ENCODE peak calls at places on chromosomes 4 and X, in five cellular contexts. One of them, this sample, is unnamed.

GRCh38 chr4:105921301-105921700 is 26.0 kb downstream of the NPNT start:
- DNase-seq in activated T-helper 1 cell treated with anti-CD3 and anti-CD28 coated beads, Interleukin-2, amount 50 U/mL, for 16 hours: no peak
- DNase-seq in kidney epithelial cell: no peak
- DNase-seq in CD4-positive, CD25-positive, alpha-beta regulatory T cell: no peak
- DNase-seq in NCI-H2029 treated with DMSO at 0.1 percent for 48 hours: no peak
- DNase-seq in this sample: no peak

GRCh38 chr4:104063341-104063740 is 343.6 kb upstream of the TACR3 start:
- DNase-seq in activated T-helper 1 cell treated with anti-CD3 and anti-CD28 coated beads, Interleukin-2, amount 50 U/mL, for 16 hours: no peak
- DNase-seq in kidney epithelial cell: no peak
- DNase-seq in CD4-positive, CD25-positive, alpha-beta regulatory T cell: no peak
- DNase-seq in NCI-H2029 treated with DMSO at 0.1 percent for 48 hours: no peak
- DNase-seq in this sample: no peak

GRCh38 chr4:78059524-78059889 is 2.4 kb downstream of the FRAS1 start:
- DNase-seq in activated T-helper 1 cell treated with anti-CD3 and anti-CD28 coated beads, Interleukin-2, amount 50 U/mL, for 16 hours: no peak
- DNase-seq in kidney epithelial cell: peak
- DNase-seq in CD4-positive, CD25-positive, alpha-beta regulatory T cell: no peak
- DNase-seq in NCI-H2029 treated with DMSO at 0.1 percent for 48 hours: peak
- DNase-seq in this sample: peak

GRCh38 chr4:81740492-81740891 is 268.8 kb upstream of the RASGEF1B start:
- DNase-seq in activated T-helper 1 cell treated with anti-CD3 and anti-CD28 coated beads, Interleukin-2, amount 50 U/mL, for 16 hours: no peak
- DNase-seq in kidney epithelial cell: no peak
- DNase-seq in CD4-positive, CD25-positive, alpha-beta regulatory T cell: no peak
- DNase-seq in NCI-H2029 treated with DMSO at 0.1 percent for 48 hours: no peak
- DNase-seq in this sample: no peak

GRCh38 chr4:92307886-92308285 is 4.1 kb downstream of the GRID2 start:
- DNase-seq in activated T-helper 1 cell treated with anti-CD3 and anti-CD28 coated beads, Interleukin-2, amount 50 U/mL, for 16 hours: no peak
- DNase-seq in kidney epithelial cell: no peak
- DNase-seq in CD4-positive, CD25-positive, alpha-beta regulatory T cell: no peak
- DNase-seq in NCI-H2029 treated with DMSO at 0.1 percent for 48 hours: no peak
- DNase-seq in this sample: no peak

GRCh38 chr4:16794816-16795445 is 103.5 kb downstream of the LDB2 start:
- DNase-seq in activated T-helper 1 cell treated with anti-CD3 and anti-CD28 coated beads, Interleukin-2, amount 50 U/mL, for 16 hours: no peak
- DNase-seq in kidney epithelial cell: no peak
- DNase-seq in CD4-positive, CD25-positive, alpha-beta regulatory T cell: no peak
- DNase-seq in NCI-H2029 treated with DMSO at 0.1 percent for 48 hours: no peak
- DNase-seq in this sample: peak

GRCh38 chr4:147311956-147312355 is 168.9 kb upstream of the EDNRA start:
- DNase-seq in activated T-helper 1 cell treated with anti-CD3 and anti-CD28 coated beads, Interleukin-2, amount 50 U/mL, for 16 hours: no peak
- DNase-seq in kidney epithelial cell: no peak
- DNase-seq in CD4-positive, CD25-positive, alpha-beta regulatory T cell: no peak
- DNase-seq in NCI-H2029 treated with DMSO at 0.1 percent for 48 hours: no peak
- DNase-seq in this sample: no peak

GRCh38 chr4:78693777-78694456 is 82.2 kb upstream of the BMP2K start:
- DNase-seq in activated T-helper 1 cell treated with anti-CD3 and anti-CD28 coated beads, Interleukin-2, amount 50 U/mL, for 16 hours: no peak
- DNase-seq in kidney epithelial cell: no peak
- DNase-seq in CD4-positive, CD25-positive, alpha-beta regulatory T cell: no peak
- DNase-seq in NCI-H2029 treated with DMSO at 0.1 percent for 48 hours: no peak
- DNase-seq in this sample: no peak

GRCh38 chr4:137735561-137736104 is 203.3 kb upstream of the PCDH18 start:
- DNase-seq in activated T-helper 1 cell treated with anti-CD3 and anti-CD28 coated beads, Interleukin-2, amount 50 U/mL, for 16 hours: no peak
- DNase-seq in kidney epithelial cell: no peak
- DNase-seq in CD4-positive, CD25-positive, alpha-beta regulatory T cell: no peak
- DNase-seq in NCI-H2029 treated with DMSO at 0.1 percent for 48 hours: no peak
- DNase-seq in this sample: no peak

GRCh38 chr4:4457803-4458550 is 71.1 kb downstream of the NSG1 start:
- DNase-seq in activated T-helper 1 cell treated with anti-CD3 and anti-CD28 coated beads, Interleukin-2, amount 50 U/mL, for 16 hours: no peak
- DNase-seq in kidney epithelial cell: peak
- DNase-seq in CD4-positive, CD25-positive, alpha-beta regulatory T cell: no peak
- DNase-seq in NCI-H2029 treated with DMSO at 0.1 percent for 48 hours: no peak
- DNase-seq in this sample: no peak

GRCh38 chr4:86848136-86848535 is 1.0 kb downstream of the SLC10A6 start:
- DNase-seq in activated T-helper 1 cell treated with anti-CD3 and anti-CD28 coated beads, Interleukin-2, amount 50 U/mL, for 16 hours: no peak
- DNase-seq in kidney epithelial cell: no peak
- DNase-seq in CD4-positive, CD25-positive, alpha-beta regulatory T cell: no peak
- DNase-seq in NCI-H2029 treated with DMSO at 0.1 percent for 48 hours: no peak
- DNase-seq in this sample: no peak

GRCh38 chrX:110050386-110050785 is 47.5 kb downstream of the TMEM164 start:
- DNase-seq in activated T-helper 1 cell treated with anti-CD3 and anti-CD28 coated beads, Interleukin-2, amount 50 U/mL, for 16 hours: no peak
- DNase-seq in kidney epithelial cell: no peak
- DNase-seq in CD4-positive, CD25-positive, alpha-beta regulatory T cell: no peak
- DNase-seq in NCI-H2029 treated with DMSO at 0.1 percent for 48 hours: no peak
- DNase-seq in this sample: no peak

GRCh38 chr4:88522702-88523324 is 763 bp downstream of the PYURF start:
- DNase-seq in activated T-helper 1 cell treated with anti-CD3 and anti-CD28 coated beads, Interleukin-2, amount 50 U/mL, for 16 hours: no peak
- DNase-seq in kidney epithelial cell: no peak
- DNase-seq in CD4-positive, CD25-positive, alpha-beta regulatory T cell: no peak
- DNase-seq in NCI-H2029 treated with DMSO at 0.1 percent for 48 hours: no peak
- DNase-seq in this sample: no peak

GRCh38 chrX:66815227-66815626 is 176.3 kb upstream of the EDA2R start:
- DNase-seq in activated T-helper 1 cell treated with anti-CD3 and anti-CD28 coated beads, Interleukin-2, amount 50 U/mL, for 16 hours: no peak
- DNase-seq in kidney epithelial cell: no peak
- DNase-seq in CD4-positive, CD25-positive, alpha-beta regulatory T cell: no peak
- DNase-seq in NCI-H2029 treated with DMSO at 0.1 percent for 48 hours: no peak
- DNase-seq in this sample: no peak

GRCh38 chr4:164531336-164531735 is 222.6 kb upstream of the SMIM31 start:
- DNase-seq in activated T-helper 1 cell treated with anti-CD3 and anti-CD28 coated beads, Interleukin-2, amount 50 U/mL, for 16 hours: no peak
- DNase-seq in kidney epithelial cell: no peak
- DNase-seq in CD4-positive, CD25-positive, alpha-beta regulatory T cell: no peak
- DNase-seq in NCI-H2029 treated with DMSO at 0.1 percent for 48 hours: no peak
- DNase-seq in this sample: no peak

GRCh38 chr4:59973496-59973895 is 1226.6 kb upstream of the ADGRL3 start:
- DNase-seq in activated T-helper 1 cell treated with anti-CD3 and anti-CD28 coated beads, Interleukin-2, amount 50 U/mL, for 16 hours: no peak
- DNase-seq in kidney epithelial cell: no peak
- DNase-seq in CD4-positive, CD25-positive, alpha-beta regulatory T cell: no peak
- DNase-seq in NCI-H2029 treated with DMSO at 0.1 percent for 48 hours: no peak
- DNase-seq in this sample: no peak

GRCh38 chrX:101359966-101360365 is 11.4 kb upstream of the TIMM8A start:
- DNase-seq in activated T-helper 1 cell treated with anti-CD3 and anti-CD28 coated beads, Interleukin-2, amount 50 U/mL, for 16 hours: no peak
- DNase-seq in kidney epithelial cell: no peak
- DNase-seq in CD4-positive, CD25-positive, alpha-beta regulatory T cell: no peak
- DNase-seq in NCI-H2029 treated with DMSO at 0.1 percent for 48 hours: no peak
- DNase-seq in this sample: no peak

GRCh38 chr4:174173360-174173759 is 110.1 kb downstream of the FBXO8 start:
- DNase-seq in activated T-helper 1 cell treated with anti-CD3 and anti-CD28 coated beads, Interleukin-2, amount 50 U/mL, for 16 hours: no peak
- DNase-seq in kidney epithelial cell: no peak
- DNase-seq in CD4-positive, CD25-positive, alpha-beta regulatory T cell: no peak
- DNase-seq in NCI-H2029 treated with DMSO at 0.1 percent for 48 hours: no peak
- DNase-seq in this sample: no peak